ENCODE peak calls at places on chromosomes 16 and 17, in five cellular contexts. One of them, this sample, is unnamed.

GRCh38 chr16:15961060-15961511 is 11.7 kb downstream of the ABCC1 start:
- DNase-seq in HEK293T: no peak
- DNase-seq in mucosa of descending colon: peak
- DNase-seq in CD4-positive, alpha-beta memory T cell: peak
- DNase-seq in stomach: no peak
- DNase-seq in this sample: no peak

GRCh38 chr16:57994778-57995177 is 5.7 kb downstream of the ZNF319 start:
- DNase-seq in stomach: peak
- DNase-seq in HEK293T: peak
- DNase-seq in mucosa of descending colon: peak
- DNase-seq in CD4-positive, alpha-beta memory T cell: peak
- DNase-seq in this sample: no peak

GRCh38 chr16:86231321-86231995 is 278.9 kb upstream of the FOXF1 start:
- DNase-seq in CD4-positive, alpha-beta memory T cell: no peak
- DNase-seq in HEK293T: no peak
- DNase-seq in mucosa of descending colon: no peak
- DNase-seq in stomach: no peak
- DNase-seq in this sample: no peak

GRCh38 chr17:75319818-75320691 is 30.8 kb upstream of the SLC25A19 start:
- DNase-seq in CD4-positive, alpha-beta memory T cell: no peak
- DNase-seq in stomach: no peak
- DNase-seq in HEK293T: no peak
- DNase-seq in mucosa of descending colon: no peak
- DNase-seq in this sample: no peak

GRCh38 chr16:27849621-27850020 is 213.9 kb downstream of the GSG1L start:
- DNase-seq in HEK293T: no peak
- DNase-seq in stomach: no peak
- DNase-seq in mucosa of descending colon: no peak
- DNase-seq in CD4-positive, alpha-beta memory T cell: no peak
- DNase-seq in this sample: peak

GRCh38 chr17:5419959-5420653 is at the start of gene RPAIN:
- DNase-seq in stomach: peak
- DNase-seq in mucosa of descending colon: peak
- DNase-seq in HEK293T: peak
- DNase-seq in CD4-positive, alpha-beta memory T cell: no peak
- DNase-seq in this sample: peak

GRCh38 chr17:1792495-1793446 is 30.9 kb downstream of the SERPINF1 start:
- DNase-seq in HEK293T: no peak
- DNase-seq in CD4-positive, alpha-beta memory T cell: no peak
- DNase-seq in mucosa of descending colon: no peak
- DNase-seq in stomach: no peak
- DNase-seq in this sample: no peak

GRCh38 chr17:63431618-63431938 is 14.5 kb downstream of the CYB561 start:
- DNase-seq in HEK293T: no peak
- DNase-seq in mucosa of descending colon: no peak
- DNase-seq in CD4-positive, alpha-beta memory T cell: no peak
- DNase-seq in stomach: no peak
- DNase-seq in this sample: no peak

GRCh38 chr17:80408872-80409271 is 6.1 kb upstream of the ENDOV start:
- DNase-seq in HEK293T: no peak
- DNase-seq in stomach: peak
- DNase-seq in CD4-positive, alpha-beta memory T cell: no peak
- DNase-seq in mucosa of descending colon: no peak
- DNase-seq in this sample: no peak

GRCh38 chr16:12296406-12296805 is 319.9 kb downstream of the SNX29 start:
- DNase-seq in stomach: no peak
- DNase-seq in HEK293T: no peak
- DNase-seq in CD4-positive, alpha-beta memory T cell: no peak
- DNase-seq in mucosa of descending colon: no peak
- DNase-seq in this sample: no peak

GRCh38 chr17:65328567-65328966 is 191.4 kb downstream of the RGS9 start:
- DNase-seq in HEK293T: no peak
- DNase-seq in CD4-positive, alpha-beta memory T cell: no peak
- DNase-seq in mucosa of descending colon: peak
- DNase-seq in stomach: no peak
- DNase-seq in this sample: no peak

GRCh38 chr17:13437966-13438779 is 163.6 kb downstream of the HS3ST3A1 start:
- DNase-seq in CD4-positive, alpha-beta memory T cell: no peak
- DNase-seq in mucosa of descending colon: peak
- DNase-seq in HEK293T: no peak
- DNase-seq in stomach: no peak
- DNase-seq in this sample: no peak

GRCh38 chr17:81164464-81165245 is 652 bp upstream of the PVALEF start:
- DNase-seq in HEK293T: no peak
- DNase-seq in CD4-positive, alpha-beta memory T cell: no peak
- DNase-seq in stomach: peak
- DNase-seq in mucosa of descending colon: no peak
- DNase-seq in this sample: no peak

GRCh38 chr17:50079334-50080095 is 15.6 kb upstream of the PDK2 start:
- DNase-seq in mucosa of descending colon: peak
- DNase-seq in stomach: peak
- DNase-seq in HEK293T: peak
- DNase-seq in CD4-positive, alpha-beta memory T cell: no peak
- DNase-seq in this sample: no peak

GRCh38 chr16:24988593-24989338 is 26.4 kb downstream of the ARHGAP17 start:
- DNase-seq in HEK293T: peak
- DNase-seq in mucosa of descending colon: peak
- DNase-seq in CD4-positive, alpha-beta memory T cell: no peak
- DNase-seq in stomach: peak
- DNase-seq in this sample: peak

GRCh38 chr17:62627219-62627903 is at the start of gene MRC2:
- DNase-seq in stomach: no peak
- DNase-seq in mucosa of descending colon: peak
- DNase-seq in CD4-positive, alpha-beta memory T cell: no peak
- DNase-seq in HEK293T: peak
- DNase-seq in this sample: peak

This sample was measured in coronary artery.